ENCODE peak calls at places on chromosome 7, in eight cellular contexts. G, P, Q, S, C, U, I and T are unnamed samples.

GRCh38 chr7:151628846-151629604 is 109.3 kb upstream of the RHEB start:
- DNase-seq in G (peak), P (no peak), Q (no peak), S (peak), C (no peak), U (no peak), I (peak), T (no peak)

GRCh38 chr7:26199301-26200112 is 1.0 kb downstream of the HNRNPA2B1 start:
- DNase-seq in G (no peak), P (no peak), Q (no peak), S (peak), C (peak), U (no peak), I (no peak), T (no peak)

GRCh38 chr7:6359021-6359420 is 86.6 kb upstream of the CYTH3 start:
- DNase-seq in G (no peak), P (no peak), Q (no peak), S (no peak), C (no peak), U (no peak), I (no peak), T (no peak)

GRCh38 chr7:86643478-86644281 is at the start of gene GRM3:
- DNase-seq in G (peak), P (peak), Q (no peak), S (no peak), C (peak), U (no peak), I (no peak), T (no peak)

GRCh38 chr7:37438879-37439278 is 9.8 kb downstream of the ELMO1 start:
- DNase-seq in G (no peak), P (no peak), Q (no peak), S (no peak), C (no peak), U (no peak), I (no peak), T (no peak)

GRCh38 chr7:35553498-35553897 is 141.4 kb downstream of the HERPUD2 start:
- DNase-seq in G (no peak), P (peak), Q (no peak), S (peak), C (no peak), U (no peak), I (no peak), T (no peak)

GRCh38 chr7:141076377-141076776 is 2.5 kb downstream of the TMEM178B start:
- DNase-seq in G (no peak), P (no peak), Q (no peak), S (no peak), C (no peak), U (no peak), I (no peak), T (no peak)

GRCh38 chr7:141649137-141649864 is 52.7 kb downstream of the DENND11 start:
- DNase-seq in G (no peak), P (no peak), Q (peak), S (no peak), C (no peak), U (no peak), I (no peak), T (no peak)

GRCh38 chr7:142792593-142792992 is 21.8 kb downstream of the PRSS2 start:
- DNase-seq in G (no peak), P (no peak), Q (no peak), S (no peak), C (no peak), U (no peak), I (no peak), T (no peak)

GRCh38 chr7:16847381-16847860 is 34.4 kb downstream of the AGR3 start:
- DNase-seq in G (no peak), P (peak), Q (no peak), S (peak), C (peak), U (no peak), I (peak), T (no peak)

GRCh38 chr7:128344431-128344774 is 695 bp upstream of the RBM28 start:
- DNase-seq in G (no peak), P (no peak), Q (no peak), S (no peak), C (no peak), U (no peak), I (no peak), T (no peak)

GRCh38 chr7:76234931-76235441 is 33.3 kb downstream of the SRRM3 start:
- DNase-seq in G (peak), P (peak), Q (peak), S (peak), C (peak), U (no peak), I (peak), T (peak)

GRCh38 chr7:100465702-100466311 is 1.7 kb upstream of the SPACDR start:
- DNase-seq in G (peak), P (peak), Q (no peak), S (peak), C (peak), U (no peak), I (no peak), T (no peak)

GRCh38 chr7:78734626-78735025 is 718.8 kb downstream of the MAGI2 start:
- DNase-seq in G (no peak), P (no peak), Q (no peak), S (no peak), C (no peak), U (no peak), I (peak), T (no peak)

GRCh38 chr7:154451480-154452457 is 399.6 kb downstream of the DPP6 start:
- DNase-seq in G (peak), P (no peak), Q (no peak), S (no peak), C (no peak), U (no peak), I (no peak), T (no peak)

GRCh38 chr7:30656006-30656575 is 26.2 kb downstream of the CRHR2 start:
- DNase-seq in G (no peak), P (no peak), Q (no peak), S (no peak), C (no peak), U (no peak), I (no peak), T (no peak)

GRCh38 chr7:135200824-135201331 is 10.4 kb downstream of the WDR91 start:
- DNase-seq in G (no peak), P (no peak), Q (no peak), S (no peak), C (no peak), U (no peak), I (peak), T (no peak)

GRCh38 chr7:57774300-57774699 is 324.3 kb downstream of the ZNF716 start:
- DNase-seq in G (no peak), P (no peak), Q (no peak), S (no peak), C (no peak), U (no peak), I (no peak), T (no peak)

GRCh38 chr7:85940798-85941197 is 702.9 kb upstream of the GRM3 start:
- DNase-seq in G (no peak), P (no peak), Q (no peak), S (no peak), C (no peak), U (no peak), I (no peak), T (no peak)

GRCh38 chr7:197413-198335 is 5.3 kb downstream of the FAM20C start:
- DNase-seq in G (no peak), P (no peak), Q (no peak), S (no peak), C (no peak), U (no peak), I (no peak), T (no peak)

GRCh38 chr7:40979296-40979695 is 723.6 kb downstream of the INHBA start:
- DNase-seq in G (no peak), P (no peak), Q (no peak), S (no peak), C (no peak), U (no peak), I (no peak), T (no peak)

GRCh38 chr7:46486264-46487206 is 565.5 kb upstream of the IGFBP3 start:
- DNase-seq in G (no peak), P (peak), Q (no peak), S (no peak), C (no peak), U (peak), I (peak), T (no peak)

GRCh38 chr7:2100278-2101205 is 132.2 kb downstream of the MAD1L1 start:
- DNase-seq in G (no peak), P (no peak), Q (no peak), S (no peak), C (no peak), U (no peak), I (no peak), T (no peak)

GRCh38 chr7:27950123-27950522 is 210.2 kb downstream of the TAX1BP1 start:
- DNase-seq in G (no peak), P (no peak), Q (no peak), S (no peak), C (no peak), U (no peak), I (no peak), T (no peak)

GRCh38 chr7:44587843-44588711 is 6.0 kb upstream of the TMED4 start:
- DNase-seq in G (no peak), P (peak), Q (no peak), S (peak), C (no peak), U (no peak), I (peak), T (no peak)
- TF ChIP-seq CTCF in G (peak), P (peak), Q (peak), S (peak), C (peak), U (peak), I (peak), T (peak)

GRCh38 chr7:111561909-111562732 is at the start of gene IMMP2L:
- DNase-seq in G (peak), P (peak), Q (no peak), S (peak), C (peak), U (no peak), I (peak), T (peak)
- TF ChIP-seq CTCF in G (peak), P (peak), Q (peak), S (peak), C (peak), U (peak), I (no peak), T (peak)

GRCh38 chr7:23012797-23013714 is 874 bp downstream of the HYCC1 start:
- DNase-seq in G (peak), P (no peak), Q (no peak), S (peak), C (peak), U (no peak), I (no peak), T (no peak)
- TF ChIP-seq CTCF in G (no peak), P (no peak), Q (no peak), S (no peak), C (no peak), U (no peak), I (no peak), T (peak)

GRCh38 chr7:93626869-93627268 is 52.3 kb upstream of the CALCR start:
- DNase-seq in G (no peak), P (no peak), Q (no peak), S (no peak), C (no peak), U (no peak), I (no peak), T (no peak)

GRCh38 chr7:93620864-93621263 is 46.3 kb upstream of the CALCR start:
- DNase-seq in G (no peak), P (no peak), Q (no peak), S (no peak), C (no peak), U (no peak), I (no peak), T (no peak)

GRCh38 chr7:93620057-93620456 is 45.5 kb upstream of the CALCR start:
- DNase-seq in G (no peak), P (no peak), Q (no peak), S (no peak), C (no peak), U (no peak), I (no peak), T (no peak)

GRCh38 chr7:93623816-93624215 is 49.3 kb upstream of the CALCR start:
- DNase-seq in G (no peak), P (no peak), Q (no peak), S (no peak), C (no peak), U (no peak), I (no peak), T (no peak)

DNA sequence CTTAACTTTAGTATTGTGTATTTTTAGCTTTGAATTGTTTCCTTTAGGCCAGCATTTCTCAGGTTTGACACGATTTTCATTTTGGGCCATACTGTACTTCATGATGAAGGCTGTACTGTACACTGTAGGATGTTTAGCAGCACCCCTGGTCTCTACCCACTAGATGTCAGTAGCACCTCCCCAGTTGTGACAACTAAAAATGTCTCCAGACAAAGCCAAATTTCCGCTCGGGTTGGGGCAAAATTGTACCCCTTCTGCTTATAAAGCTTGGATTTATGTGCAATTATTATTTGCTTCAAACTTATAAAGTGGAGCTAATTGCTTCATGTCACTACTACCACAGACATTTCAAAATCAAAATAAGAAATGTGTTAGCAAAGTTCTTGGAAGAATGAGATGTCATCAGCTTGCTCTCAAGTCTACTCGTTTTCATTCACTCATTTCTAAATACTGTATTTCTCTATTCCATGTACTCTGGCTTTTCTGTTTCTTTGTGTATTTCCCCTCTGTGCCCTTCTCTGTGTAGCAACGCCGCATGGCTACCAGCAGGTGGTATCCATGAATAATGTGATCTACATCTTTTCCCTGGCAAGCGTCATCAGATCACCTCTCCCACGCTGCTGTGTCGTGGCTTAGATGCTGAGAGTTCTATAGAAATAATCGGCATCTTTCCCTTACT is 47.7 kb upstream of the CALCR start:
- DNase-seq in G (peak), P (peak), Q (no peak), S (no peak), C (no peak), U (no peak), I (peak), T (no peak)
- TF ChIP-seq CTCF in G (peak), P (peak), Q (peak), S (no peak), C (no peak), U (peak), I (peak), T (peak)

GRCh38 chr7:139984642-139985539 is 77.9 kb downstream of the PARP12 start:
- DNase-seq in G (no peak), P (no peak), Q (no peak), S (no peak), C (no peak), U (no peak), I (no peak), T (no peak)
- TF ChIP-seq CTCF in G (no peak), P (no peak), Q (no peak), S (no peak), C (no peak), U (no peak), I (no peak), T (no peak)

GRCh38 chr7:105937411-105937810 is 25.7 kb upstream of the CDHR3 start:
- DNase-seq in G (no peak), P (no peak), Q (no peak), S (no peak), C (no peak), U (no peak), I (no peak), T (no peak)
- TF ChIP-seq CTCF in G (no peak), P (no peak), Q (no peak), S (no peak), C (no peak), U (no peak), I (no peak), T (no peak)